ENCODE peak calls at places on chromosomes 2 and 18, in ten cellular contexts. C is heart left ventricle, Y is HepG2, X is IMR-90, W is left lung, E is uterus, A is thyroid gland, N is thoracic aorta, T is adrenal gland, O is brain microvascular endothelial cell. Q is an unnamed sample.

GRCh38 chr18:8286303-8286702 is 322.9 kb upstream of the RAB12 start:
- DNase-seq in X (peak; percentile 42), Y (no peak), C (no peak), W (no peak), O (peak; percentile 33), E (no peak), N (no peak), T (no peak), A (peak; percentile 13), Q (no peak)

GRCh38 chr2:178473931-178474330 is 4.5 kb downstream of the FKBP7 start:
- DNase-seq in A (peak; percentile 26), N (no peak), E (no peak), O (no peak), T (no peak), X (peak; percentile 15), Y (no peak), W (no peak), C (no peak), Q (no peak)

GRCh38 chr2:133415210-133415876 is 152.9 kb downstream of the NCKAP5 start:
- DNase-seq in E (no peak), O (no peak), C (peak; percentile 38), Y (no peak), T (no peak), X (no peak), W (no peak), N (no peak), A (no peak), Q (no peak)

GRCh38 chr2:28161466-28161865 is 231.2 kb upstream of the FOSL2 start:
- DNase-seq in Y (no peak), X (no peak), T (no peak), W (no peak), O (no peak), A (no peak), E (no peak), C (no peak), N (no peak), Q (peak; percentile 41)

GRCh38 chr2:31011565-31011964 is 126.7 kb downstream of the GALNT14 start:
- DNase-seq in E (no peak), N (no peak), O (no peak), X (no peak), Y (no peak), A (no peak), T (no peak), C (no peak), W (no peak), Q (no peak)

GRCh38 chr18:42030586-42031182 is 75.7 kb downstream of the PIK3C3 start:
- DNase-seq in W (no peak), E (no peak), C (no peak), Y (peak; percentile 16), A (peak; percentile 40), T (no peak), X (peak; percentile 24), N (no peak), O (peak; percentile 29), Q (no peak)

GRCh38 chr2:174004900-174005605 is 39.9 kb upstream of the SP3 start:
- DNase-seq in X (peak; percentile 86), W (no peak), A (no peak), N (peak; percentile 46), O (peak; percentile 81), E (peak; percentile 69), T (no peak), Y (no peak), C (peak; percentile 39), Q (no peak)

GRCh38 chr2:55097083-55097461 is 46.8 kb upstream of the RTN4 start:
- DNase-seq in W (no peak), X (no peak), T (no peak), Y (no peak), C (no peak), E (no peak), A (no peak), N (no peak), O (no peak), Q (no peak)

GRCh38 chr2:98026292-98026691 is 30.5 kb upstream of the TMEM131 start:
- DNase-seq in E (no peak), X (no peak), N (no peak), C (no peak), T (no peak), O (no peak), A (peak; percentile 50), Y (no peak), W (no peak), Q (no peak)

GRCh38 chr2:98269274-98269673 is 77.0 kb upstream of the CNGA3 start:
- DNase-seq in Y (peak; percentile 44), E (no peak), A (no peak), W (no peak), C (peak; percentile 19), N (no peak), T (no peak), O (peak; percentile 61), X (peak; percentile 63), Q (no peak)

GRCh38 chr2:174121612-174122011 is 126.7 kb downstream of the OLA1 start:
- DNase-seq in N (no peak), T (no peak), X (no peak), C (no peak), A (no peak), E (no peak), Y (no peak), O (no peak), W (no peak), Q (no peak)

GRCh38 chr18:38826247-38826646 is 1260.6 kb upstream of the CELF4 start:
- DNase-seq in X (no peak), W (no peak), E (no peak), C (no peak), T (no peak), Y (no peak), O (no peak), A (no peak), N (no peak), Q (no peak)

GRCh38 chr2:71561441-71562267 is 108.3 kb downstream of the DYSF start:
- DNase-seq in A (peak; percentile 25), E (no peak), C (no peak), T (no peak), Y (no peak), X (no peak), O (no peak), N (no peak), W (no peak), Q (no peak)

GRCh38 chr18:55314031-55314430 is 274.0 kb downstream of the TCF4 start:
- DNase-seq in Y (no peak), E (no peak), A (no peak), C (no peak), W (no peak), T (no peak), O (no peak), X (no peak), N (no peak), Q (no peak)

GRCh38 chr18:44693030-44693784 is 12.5 kb downstream of the SETBP1 start:
- DNase-seq in T (no peak), N (no peak), E (no peak), O (no peak), X (no peak), C (no peak), A (peak; percentile 73), W (no peak), Y (no peak), Q (no peak)

GRCh38 chr18:41906528-41907256 is 48.3 kb upstream of the PIK3C3 start:
- DNase-seq in O (peak; percentile 35), N (no peak), E (no peak), T (no peak), Y (peak; percentile 13), A (no peak), W (no peak), X (peak; percentile 69), C (no peak), Q (peak; percentile 16)

GRCh38 chr2:9002637-9003365 is 683 bp downstream of the MBOAT2 start:
- DNase-seq in C (no peak), X (no peak), T (no peak), N (no peak), A (peak; percentile 15), Y (no peak), E (peak; percentile 16), O (no peak), W (no peak), Q (no peak)

GRCh38 chr2:101863534-101863933 is 128.2 kb upstream of the IL1R2 start:
- DNase-seq in Y (no peak), X (no peak), W (no peak), E (no peak), O (no peak), T (no peak), A (no peak), C (no peak), N (no peak), Q (no peak)

DNA sequence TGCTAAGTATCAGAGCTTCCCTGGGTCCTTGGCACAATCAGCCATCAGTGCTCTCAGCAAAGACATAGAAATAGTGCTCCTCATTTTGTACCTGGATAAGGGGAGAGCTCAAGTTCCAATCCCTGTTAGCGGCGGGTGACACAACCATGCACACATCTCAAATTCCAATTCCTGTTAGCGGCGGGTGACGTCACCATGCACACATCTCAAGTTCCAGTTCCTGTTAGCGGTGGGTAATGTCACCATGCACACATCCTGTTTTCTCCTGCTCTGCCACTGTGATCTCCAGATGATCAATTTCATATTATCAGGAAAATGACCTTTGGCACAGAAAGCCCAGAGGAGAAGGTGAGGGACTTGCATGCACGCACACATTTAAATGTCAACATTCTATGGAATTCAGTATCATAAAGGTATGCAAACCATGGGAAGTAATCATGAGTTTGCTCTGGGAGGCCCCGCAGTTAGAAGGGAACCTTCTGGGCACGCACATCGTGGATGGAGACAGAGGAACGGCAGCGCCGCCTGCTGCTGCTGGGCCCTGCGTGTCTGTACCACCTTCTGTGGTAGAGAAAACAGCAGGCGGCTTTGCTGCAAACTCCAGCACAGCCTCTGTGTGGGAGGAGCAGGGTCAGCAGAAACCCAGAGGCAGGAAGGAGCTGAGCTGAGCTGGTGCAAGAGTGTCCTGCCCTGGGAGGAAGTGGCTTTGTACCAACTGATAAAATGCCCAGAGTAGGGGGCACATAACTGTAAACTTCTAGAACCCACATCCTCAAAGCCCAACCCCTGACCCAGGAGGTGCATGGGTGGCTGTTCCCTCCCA is 77.8 kb downstream of the MBP start:
- DNase-seq in W (peak; percentile 90), C (peak; percentile 81), O (peak; percentile 96), E (peak; percentile 75), X (peak; percentile 93), A (peak; percentile 48), N (no peak), Y (peak; percentile 87), T (peak; percentile 70), Q (peak; percentile 31)
- TF ChIP-seq CTCF in W (no peak), C (peak; percentile 37), O (peak; percentile 96), E (peak; percentile 56), X (peak; percentile 97), A (peak; percentile 38), N (peak; percentile 39), Y (peak; percentile 93), T (peak; percentile 51), Q (peak; percentile 90)

GRCh38 chr2:232327089-232328037 is 51.2 kb upstream of the ALPP start:
- DNase-seq in A (peak; percentile 73), Y (peak; percentile 59), T (peak; percentile 56), N (no peak), X (peak; percentile 50), E (no peak), O (peak; percentile 64), W (peak; percentile 70), C (peak; percentile 56), Q (peak; percentile 0)
- H3K4me3 ChIP-seq in A (no peak overlapping the region), Y (no peak overlapping the region), T (no peak overlapping the region), N (no peak overlapping the region), X (no peak overlapping the region), E (no peak overlapping the region), O (no peak overlapping the region), W (no peak overlapping the region), C (no peak overlapping the region), Q (no peak overlapping the region)

GRCh38 chr2:165899311-165899710 is 54.3 kb downstream of the TTC21B start:
- DNase-seq in E (no peak), X (no peak), O (no peak), W (no peak), Y (no peak), C (no peak), N (no peak), T (no peak), A (no peak), Q (peak; percentile 93)
- H3K36me3 ChIP-seq in E (no peaks in the 10 kb centered on the region), X (peaks cover 12% of the 10 kb centered on the region), O (peaks cover 10% of the 10 kb centered on the region), W (peaks cover 44% of the 10 kb centered on the region), Y (peaks cover 31% of the 10 kb centered on the region), C (peaks cover 41% of the 10 kb centered on the region), N (peaks cover 11% of the 10 kb centered on the region), T (peaks cover 20% of the 10 kb centered on the region), A (peaks cover 18% of the 10 kb centered on the region), Q (peaks cover 5% of the 10 kb centered on the region)

GRCh38 chr18:23838801-23839366 is 149.6 kb downstream of the LAMA3 start:
- DNase-seq in N (no peak), T (no peak), O (no peak), Y (no peak), A (no peak), C (no peak), W (no peak), X (peak; percentile 56), E (no peak), Q (peak; percentile 72)
- TF ChIP-seq CTCF in N (no peak), T (no peak), O (no peak), Y (no peak), A (no peak), C (no peak), W (no peak), X (no peak), E (no peak), Q (peak; percentile 10)

Q was measured in BJ.